ENCODE peak calls at places on chromosomes 4 and X, in nine cellular contexts. Y, P, W, M, U, O, Q, R and I are unnamed samples.

GRCh38 chrX:1679238-1679637 is 64.4 kb downstream of the ASMT start:
- DNase-seq in U (no peak), P (no peak), Q (no peak), Y (no peak), W (no peak), O (peak; percentile 20), M (peak; percentile 89), R (no peak), I (no peak)

GRCh38 chrX:119497185-119497584 is 28.9 kb downstream of the SLC25A5 start:
- DNase-seq in Y (no peak), Q (no peak), O (no peak), U (no peak), W (no peak), R (no peak), M (no peak), P (no peak), I (no peak)

GRCh38 chrX:19794690-19795089 is 92.7 kb downstream of the SH3KBP1 start:
- DNase-seq in M (peak; percentile 61), W (no peak), O (no peak), Q (no peak), R (no peak), P (no peak), Y (no peak), U (no peak), I (no peak)

GRCh38 chrX:386768-387575 is at the start of gene PPP2R3B:
- DNase-seq in Q (no peak), M (peak; percentile 94), P (peak; percentile 97), Y (peak; percentile 99), U (peak; percentile 48), W (peak; percentile 97), O (peak; percentile 96), R (peak; percentile 97), I (peak; percentile 91)

GRCh38 chrX:37441377-37441776 is 92.2 kb downstream of the PRRG1 start:
- DNase-seq in U (no peak), M (no peak), P (no peak), Y (no peak), O (no peak), R (no peak), W (no peak), Q (no peak), I (no peak)

GRCh38 chr4:173834151-173834550 is 304.1 kb upstream of the HAND2 start:
- DNase-seq in U (no peak), Y (no peak), O (peak; percentile 21), M (no peak), R (no peak), Q (no peak), P (no peak), W (no peak), I (peak; percentile 13)

GRCh38 chr4:9999956-10000551 is 21.2 kb downstream of the SLC2A9 start:
- DNase-seq in R (no peak), Q (no peak), Y (no peak), M (peak; percentile 51), P (no peak), W (no peak), U (no peak), O (no peak), I (no peak)

GRCh38 chrX:134670241-134670811 is 12.1 kb upstream of the PLAC1 start:
- DNase-seq in W (peak; percentile 66), Q (no peak), U (peak; percentile 41), R (no peak), O (peak; percentile 67), Y (peak; percentile 3), P (no peak), M (peak; percentile 97), I (no peak)

GRCh38 chr4:121900132-121900983 is 30.1 kb upstream of the BBS7 start:
- DNase-seq in M (peak; percentile 49), Q (no peak), O (peak; percentile 37), U (peak; percentile 24), W (peak; percentile 25), R (peak; percentile 25), Y (peak; percentile 71), P (peak; percentile 23), I (peak; percentile 56)